ENCODE peak calls at places on chromosomes 7 and 10, in seven cellular contexts. U, G, F, J, Q, C and P are unnamed samples.

GRCh38 chr10:18542832-18543231 is 108.6 kb downstream of the NSUN6 start:
- DNase-seq in U (peak), G (no peak), F (no peak), J (no peak), Q (no peak), C (no peak), P (no peak)

GRCh38 chr10:132674311-132674710 is 111.6 kb downstream of the NKX6-2 start:
- DNase-seq in U (no peak), G (peak), F (no peak), J (no peak), Q (no peak), C (no peak), P (no peak)

GRCh38 chr7:132102942-132103341 is 473.3 kb downstream of the PLXNA4 start:
- DNase-seq in U (no peak), G (peak), F (no peak), J (no peak), Q (no peak), C (no peak), P (no peak)

GRCh38 chr7:127347567-127348246 is 44.8 kb downstream of the ZNF800 start:
- DNase-seq in U (peak), G (peak), F (peak), J (peak), Q (peak), C (peak), P (peak)

GRCh38 chr10:122490786-122491680 is 29.7 kb downstream of the HTRA1 start:
- DNase-seq in U (no peak), G (no peak), F (peak), J (no peak), Q (no peak), C (no peak), P (peak)

GRCh38 chr7:104963991-104964385 is 50.0 kb upstream of the KMT2E start:
- DNase-seq in U (peak), G (no peak), F (no peak), J (no peak), Q (no peak), C (no peak), P (peak)

GRCh38 chr10:110680473-110681020 is 36.4 kb downstream of the RBM20 start:
- DNase-seq in U (no peak), G (no peak), F (no peak), J (no peak), Q (no peak), C (no peak), P (no peak)

GRCh38 chr7:89826574-89826973 is 327.7 kb upstream of the STEAP1 start:
- DNase-seq in U (no peak), G (no peak), F (no peak), J (no peak), Q (no peak), C (no peak), P (no peak)

GRCh38 chr10:93844979-93845626 is 48.7 kb upstream of the SLC35G1 start:
- DNase-seq in U (no peak), G (no peak), F (no peak), J (no peak), Q (no peak), C (no peak), P (no peak)

DNA sequence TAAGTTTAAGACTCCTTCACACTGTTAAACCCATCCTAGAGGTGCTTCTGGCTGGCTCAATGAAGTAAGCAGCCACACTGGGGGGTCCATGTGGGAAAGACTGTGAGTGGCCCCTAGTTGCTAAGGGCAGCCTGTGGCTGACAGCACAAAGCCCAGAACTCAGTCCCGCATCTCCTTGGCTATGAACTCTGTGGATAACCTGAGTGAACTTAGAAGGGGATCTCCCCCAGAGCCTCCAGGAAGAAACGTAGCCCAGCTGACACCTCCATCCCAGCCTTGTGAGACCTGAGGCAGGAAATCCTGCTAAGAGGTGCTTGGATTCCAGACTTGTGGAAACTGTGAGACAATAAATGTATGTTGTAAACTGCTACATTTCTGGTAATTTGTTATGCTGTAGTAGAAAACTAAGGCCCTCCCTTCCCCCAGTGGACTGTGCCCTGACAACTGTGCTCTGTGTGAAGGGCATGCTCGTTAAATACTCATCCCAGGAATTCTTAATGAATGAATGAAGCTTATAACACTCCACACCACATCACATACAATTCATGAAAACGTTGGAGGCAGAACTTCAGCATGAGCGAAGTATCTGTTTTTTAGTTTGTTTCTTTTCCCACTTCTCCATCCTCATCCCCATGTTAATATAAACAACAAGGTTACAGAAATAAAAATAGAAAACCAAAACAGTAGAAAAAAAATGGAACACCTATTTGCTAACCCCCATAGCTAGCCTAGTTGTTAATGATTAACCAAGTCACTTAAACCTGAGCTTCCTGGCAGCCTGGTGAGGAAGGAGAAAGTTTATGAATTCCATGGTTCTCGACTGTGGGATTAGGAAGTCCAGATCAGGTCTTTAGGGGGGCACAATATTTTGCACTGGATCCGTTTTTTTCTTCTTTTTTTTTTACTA is 36.8 kb upstream of the AOAH start:
- DNase-seq in U (no peak), G (no peak), F (no peak), J (no peak), Q (no peak), C (no peak), P (no peak)
- H3K27ac ChIP-seq in U (no peak), G (no peak), F (no peak), J (no peak), Q (no peak), C (no peak), P (no peak)

DNA sequence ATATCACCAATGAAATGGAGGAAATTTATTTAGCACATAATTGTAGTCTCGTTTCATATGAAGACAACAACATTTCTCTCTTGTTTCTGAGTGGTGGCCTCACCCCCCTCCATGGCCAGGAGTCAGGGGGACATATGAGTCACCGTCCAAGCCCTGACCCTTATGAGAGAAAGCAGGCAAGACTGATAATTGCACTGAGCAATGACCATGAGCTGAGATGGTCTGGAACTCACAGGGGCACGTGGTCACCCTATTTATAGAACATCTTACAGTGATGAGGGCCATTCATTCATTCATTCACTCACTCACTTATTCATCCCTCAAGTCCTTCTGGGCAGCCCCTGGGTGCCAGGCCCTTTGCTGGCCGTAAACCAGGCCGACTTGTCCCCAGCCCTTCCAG is 102.9 kb downstream of the PTPRE start:
- DNase-seq in U (peak), G (no peak), F (no peak), J (no peak), Q (no peak), C (no peak), P (no peak)
- H3K27ac ChIP-seq in U (no peak), G (no peak), F (no peak), J (no peak), Q (peak), C (no peak), P (no peak)

GRCh38 chr7:2572101-2572842 is 13.5 kb downstream of the IQCE start:
- DNase-seq in U (peak), G (no peak), F (no peak), J (no peak), Q (no peak), C (no peak), P (no peak)
- H3K27ac ChIP-seq in U (no peak), G (no peak), F (no peak), J (no peak), Q (no peak), C (no peak), P (no peak)

GRCh38 chr7:2301510-2301860 is 12.8 kb downstream of the SNX8 start:
- DNase-seq in U (no peak), G (peak), F (no peak), J (no peak), Q (no peak), C (no peak), P (no peak)
- H3K27ac ChIP-seq in U (no peak), G (no peak), F (no peak), J (no peak), Q (no peak), C (no peak), P (no peak)